ENCODE peak calls at places on chromosome 2, in nine cellular contexts. G is activated CD4-positive, alpha-beta T cell treated with anti-CD3 and anti-CD28 coated beads, Interleukin-2, amount 10 ng/mL, durations not matched to agents 7 days and 5 days; Z is heart right ventricle; H is omental fat pad; I is left cardiac atrium; J is stimulated activated CD4-positive, alpha-beta T cell treated with anti-CD3 and anti-CD28 coated beads, Interleukin-1b, Interleukin-23, amount 100 ng/mL, for 1 hour; W is hepatic stellate cell; M is Calu3; O is HuH-7.5. V is an unnamed sample.

GRCh38 chr2:120935339-120936313 is 200.0 kb downstream of the GLI2 start:
- DNase-seq in G (no peak), Z (no peak), H (no peak), I (no peak), J (no peak), W (no peak), M (peak), O (peak), V (no peak)

GRCh38 chr2:119672161-119672862 is 6.7 kb upstream of the TMEM177 start:
- DNase-seq in G (no peak), Z (no peak), H (no peak), I (no peak), J (no peak), W (no peak), M (no peak), O (no peak), V (no peak)

GRCh38 chr2:3288455-3289163 is 89.0 kb downstream of the EIPR1 start:
- DNase-seq in G (no peak), Z (no peak), H (no peak), I (no peak), J (no peak), W (no peak), M (no peak), O (no peak), V (no peak)

GRCh38 chr2:201057089-201057499 is 14.4 kb downstream of the HYCC2 start:
- DNase-seq in G (no peak), Z (no peak), H (no peak), I (no peak), J (no peak), W (peak), M (no peak), O (no peak), V (no peak)

GRCh38 chr2:176449852-176450251 is 180.6 kb downstream of the MTX2 start:
- DNase-seq in G (no peak), Z (no peak), H (no peak), I (no peak), J (no peak), W (no peak), M (no peak), O (no peak), V (no peak)

GRCh38 chr2:65070172-65070830 is 14.1 kb downstream of the CEP68 start:
- DNase-seq in G (no peak), Z (no peak), H (no peak), I (no peak), J (no peak), W (peak), M (no peak), O (no peak), V (no peak)

GRCh38 chr2:98835831-98836385 is 100.1 kb downstream of the CRACDL start:
- DNase-seq in G (peak), Z (no peak), H (no peak), I (no peak), J (no peak), W (no peak), M (no peak), O (no peak), V (no peak)

GRCh38 chr2:106105151-106105922 is 88.8 kb downstream of the UXS1 start:
- DNase-seq in G (no peak), Z (no peak), H (no peak), I (no peak), J (no peak), W (no peak), M (no peak), O (no peak), V (no peak)

GRCh38 chr2:185854910-185855309 is 116.3 kb downstream of the FSIP2 start:
- DNase-seq in G (no peak), Z (no peak), H (no peak), I (no peak), J (no peak), W (no peak), M (no peak), O (no peak), V (no peak)

GRCh38 chr2:232884549-232885263 is 14.6 kb downstream of the SNORC start:
- DNase-seq in G (no peak), Z (no peak), H (no peak), I (no peak), J (no peak), W (no peak), M (no peak), O (no peak), V (no peak)

V was measured in keratinocyte.